ENCODE peak calls at places on chromosomes 3 and 15, in nine cellular contexts. A is endodermal cell, U is MM.1S, N is neuronal stem cell, L is epithelial cell of esophagus, G is body of pancreas, R is OCI-LY7, E is uterus, B is psoas muscle. H is an unnamed sample.

GRCh38 chr3:33877187-33877586 is 78.8 kb downstream of the PDCD6IP start:
- DNase-seq in A (no peak), U (no peak), N (no peak), L (no peak), G (no peak), R (no peak), E (no peak), B (no peak), H (no peak)

GRCh38 chr3:149678365-149678948 is 20.6 kb upstream of the WWTR1 start:
- DNase-seq in A (no peak), U (no peak), N (no peak), L (peak; percentile 54), G (no peak), R (no peak), E (no peak), B (no peak), H (no peak)

GRCh38 chr3:156010829-156011228 is 109.5 kb upstream of the KCNAB1 start:
- DNase-seq in A (peak; percentile 74), U (peak; percentile 68), N (no peak), L (peak; percentile 53), G (peak; percentile 14), R (no peak), E (no peak), B (no peak), H (no peak)

GRCh38 chr15:38389924-38390542 is 63.9 kb upstream of the FAM98B start:
- DNase-seq in A (peak; percentile 90), U (peak; percentile 63), N (peak; percentile 44), L (peak; percentile 75), G (peak; percentile 77), R (peak; percentile 68), E (peak; percentile 57), B (peak; percentile 64), H (no peak)

GRCh38 chr3:140500473-140500872 is 177.4 kb upstream of the TRIM42 start:
- DNase-seq in A (no peak), U (no peak), N (no peak), L (no peak), G (no peak), R (no peak), E (no peak), B (no peak), H (no peak)

GRCh38 chr3:117202415-117202814 is 492.8 kb downstream of the TUSC7 start:
- DNase-seq in A (no peak), U (no peak), N (no peak), L (no peak), G (no peak), R (no peak), E (no peak), B (no peak), H (no peak)

GRCh38 chr3:73868688-73869315 is 244.1 kb upstream of the PDZRN3 start:
- DNase-seq in A (peak; percentile 72), U (peak; percentile 27), N (peak; percentile 20), L (peak; percentile 48), G (peak; percentile 49), R (no peak), E (no peak), B (no peak), H (no peak)

GRCh38 chr3:66279168-66279567 is 58.4 kb downstream of the SLC25A26 start:
- DNase-seq in A (no peak), U (peak; percentile 39), N (no peak), L (no peak), G (no peak), R (no peak), E (no peak), B (no peak), H (no peak)

GRCh38 chr3:18082551-18083272 is 340.3 kb upstream of the TBC1D5 start:
- DNase-seq in A (no peak), U (no peak), N (no peak), L (no peak), G (no peak), R (no peak), E (no peak), B (no peak), H (no peak)

GRCh38 chr3:160091441-160091840 is 102.8 kb downstream of the IL12A start:
- DNase-seq in A (no peak), U (no peak), N (no peak), L (peak; percentile 10), G (no peak), R (no peak), E (no peak), B (no peak), H (no peak)

GRCh38 chr3:105730973-105731372 is 137.8 kb downstream of the CBLB start:
- DNase-seq in A (no peak), U (no peak), N (no peak), L (no peak), G (no peak), R (no peak), E (no peak), B (no peak), H (no peak)

GRCh38 chr3:120204338-120204737 is 80.7 kb downstream of the GPR156 start:
- DNase-seq in A (no peak), U (no peak), N (no peak), L (no peak), G (no peak), R (no peak), E (no peak), B (no peak), H (no peak)

GRCh38 chr3:172324591-172325203 is 123.6 kb downstream of the GHSR start:
- DNase-seq in A (no peak), U (no peak), N (no peak), L (no peak), G (no peak), R (no peak), E (no peak), B (no peak), H (no peak)

GRCh38 chr3:133540896-133541674 is 32.4 kb upstream of the CDV3 start:
- DNase-seq in A (no peak), U (peak; percentile 50), N (no peak), L (peak; percentile 52), G (no peak), R (no peak), E (no peak), B (no peak), H (no peak)

GRCh38 chr3:21017115-21017852 is 733.7 kb downstream of the ZNF385D start:
- DNase-seq in A (peak; percentile 86), U (no peak), N (no peak), L (peak; percentile 98), G (no peak), R (no peak), E (no peak), B (no peak), H (no peak)

GRCh38 chr3:2883292-2883691 is 226.9 kb downstream of the IL5RA start:
- DNase-seq in A (no peak), U (no peak), N (no peak), L (no peak), G (no peak), R (no peak), E (no peak), B (no peak), H (no peak)

GRCh38 chr15:31489801-31490646 is 163.4 kb downstream of the KLF13 start:
- DNase-seq in A (peak; percentile 75), U (peak; percentile 72), N (no peak), L (peak; percentile 76), G (peak; percentile 45), R (peak; percentile 82), E (no peak), B (no peak), H (no peak)

DNA sequence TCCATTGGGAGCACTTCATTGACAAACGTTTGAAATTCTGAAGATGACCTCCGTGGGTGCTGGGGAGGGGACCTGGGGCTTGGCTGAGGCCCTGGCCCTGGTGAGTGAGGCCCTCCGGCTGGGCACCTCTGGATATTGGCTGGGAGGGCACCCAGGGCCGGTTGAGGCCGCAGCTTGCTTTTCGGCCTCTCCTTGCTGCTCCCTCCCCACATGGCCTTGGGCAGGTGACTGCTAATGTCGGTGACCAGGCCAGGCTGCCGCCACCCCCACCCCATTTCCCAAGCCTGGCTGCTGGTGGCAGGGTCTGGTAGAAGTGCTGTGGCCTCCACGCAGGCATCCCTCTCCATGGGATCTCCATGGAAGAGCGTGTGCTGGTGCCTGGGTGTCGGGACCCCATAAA is 39.5 kb downstream of the TM2D3 start:
- DNase-seq in A (no peak), U (no peak), N (no peak), L (no peak), G (no peak), R (no peak), E (no peak), B (peak; percentile 55), H (no peak)
- H3K4me3 ChIP-seq in A (no peak overlapping the region), U (no peak overlapping the region), N (no peak overlapping the region), L (no peak overlapping the region), G (no peak overlapping the region), R (no peak overlapping the region), E (no peak overlapping the region), B (no peak overlapping the region), H (no peak overlapping the region)

DNA sequence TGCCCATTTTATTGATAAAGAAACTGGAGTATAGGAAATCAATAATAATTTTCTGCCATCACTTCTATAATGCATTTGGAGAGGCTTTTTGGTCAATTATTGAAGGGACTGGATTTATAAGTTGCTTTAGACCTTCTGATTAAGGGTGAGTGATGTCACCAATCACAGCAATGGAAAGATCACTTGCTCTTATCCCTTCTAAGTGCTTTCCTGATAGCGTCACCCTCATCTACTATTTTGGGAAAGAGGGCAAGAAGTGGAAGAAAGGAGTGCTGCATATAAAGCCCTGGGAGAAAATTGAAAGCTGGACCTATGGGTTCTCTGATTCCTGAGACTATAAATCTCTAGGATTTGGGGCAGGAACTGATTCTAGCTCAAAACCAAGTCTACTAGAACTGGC is 771.3 kb downstream of the AGBL1 start:
- DNase-seq in A (no peak), U (no peak), N (no peak), L (no peak), G (no peak), R (no peak), E (no peak), B (no peak), H (no peak)
- H3K4me3 ChIP-seq in A (no peak overlapping the region), U (no peak overlapping the region), N (no peak overlapping the region), L (no peak overlapping the region), G (no peak overlapping the region), R (no peak overlapping the region), E (no peak overlapping the region), B (no peak overlapping the region), H (no peak overlapping the region)

DNA sequence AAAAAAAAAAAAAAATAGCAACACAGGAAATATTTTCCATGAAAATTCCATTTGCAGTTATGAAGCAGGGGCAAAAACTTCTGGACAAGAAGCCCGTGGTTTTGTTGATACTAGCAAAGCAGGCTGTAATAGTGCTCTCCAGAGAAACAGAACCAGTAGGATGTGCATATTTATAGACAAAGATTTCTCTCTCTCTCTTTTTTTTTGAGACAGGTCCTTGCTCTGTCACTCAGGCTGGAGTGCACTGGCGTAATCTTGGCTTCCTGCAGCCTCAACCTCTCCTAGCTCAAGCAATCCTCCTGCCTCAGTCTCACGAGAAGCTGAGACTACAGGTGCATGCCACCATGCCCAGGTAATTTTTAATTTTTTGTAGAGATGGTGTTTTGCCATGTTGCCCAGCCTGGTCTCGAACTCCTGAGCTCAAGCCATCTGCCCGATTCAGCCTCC is 67.1 kb upstream of the CHD2 start:
- DNase-seq in A (no peak), U (no peak), N (no peak), L (no peak), G (no peak), R (peak; percentile 65), E (no peak), B (no peak), H (no peak)
- H3K4me3 ChIP-seq in A (no peak overlapping the region), U (peak overlapping the region; percentile 44), N (no peak overlapping the region), L (no peak overlapping the region), G (no peak overlapping the region), R (peak overlapping the region; percentile 62), E (no peak overlapping the region), B (peak overlapping the region; percentile 59), H (no peak overlapping the region)

DNA sequence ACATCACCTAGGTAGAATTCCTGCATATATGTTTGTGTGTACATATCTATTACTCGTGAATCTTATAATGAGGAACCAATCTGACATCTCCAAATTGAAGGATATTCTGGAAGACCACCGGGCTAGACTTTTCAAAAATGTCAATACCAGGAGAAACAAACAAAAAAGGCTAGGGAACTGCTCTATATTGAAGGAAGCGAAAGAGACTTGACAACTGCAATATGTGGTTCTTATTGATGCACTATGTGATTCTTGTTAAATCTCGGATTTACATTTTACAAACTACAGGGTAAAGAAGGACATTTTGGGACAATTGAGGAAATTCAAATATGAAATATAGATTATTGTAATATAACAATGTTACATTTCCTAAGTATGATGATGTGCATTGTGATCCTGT is 137.5 kb upstream of the CCDC54 start:
- DNase-seq in A (no peak), U (no peak), N (no peak), L (no peak), G (no peak), R (no peak), E (no peak), B (no peak), H (no peak)
- H3K4me3 ChIP-seq in A (peak overlapping the region; percentile 90), U (no peak overlapping the region), N (peak overlapping the region; percentile 72), L (no peak overlapping the region), G (no peak overlapping the region), R (peak overlapping the region; percentile 81), E (peak overlapping the region; percentile 62), B (peak overlapping the region; percentile 96), H (peak overlapping the region; percentile 97)

H was measured in skeletal muscle cell.